ENCODE peak calls at places on chromosome 9, in seven cellular contexts. Z is A549; R is CD4-positive, CD25-positive, alpha-beta regulatory T cell; X is aorta; A is lung; H is spleen; V is upper lobe of left lung. S is an unnamed sample.

GRCh38 chr9:106532616-106533015 is 330.4 kb upstream of the ZNF462 start:
- DNase-seq in Z (no peak), R (no peak), X (no peak), A (no peak), H (no peak), V (no peak), S (no peak)

GRCh38 chr9:136088481-136088938 is 6.6 kb downstream of the NACC2 start:
- DNase-seq in Z (no peak), R (no peak), X (no peak), A (no peak), H (no peak), V (no peak), S (no peak)

GRCh38 chr9:89277454-89277853 is 33.5 kb upstream of the CKS2 start:
- DNase-seq in Z (no peak), R (peak; percentile 57), X (no peak), A (no peak), H (no peak), V (peak; percentile 57), S (no peak)

GRCh38 chr9:114364528-114365041 is 23.2 kb downstream of the AKNA start:
- DNase-seq in Z (no peak), R (no peak), X (no peak), A (no peak), H (no peak), V (no peak), S (no peak)

GRCh38 chr9:116223926-116224325 is 70.3 kb downstream of the PAPPA start:
- DNase-seq in Z (no peak), R (no peak), X (no peak), A (no peak), H (no peak), V (no peak), S (no peak)

GRCh38 chr9:18890372-18890771 is 142.6 kb downstream of the SAXO1 start:
- DNase-seq in Z (no peak), R (no peak), X (no peak), A (no peak), H (no peak), V (no peak), S (no peak)

GRCh38 chr9:111975709-111976108 is 79.1 kb downstream of the UGCG start:
- DNase-seq in Z (no peak), R (peak; percentile 44), X (peak; percentile 53), A (peak; percentile 46), H (no peak), V (peak; percentile 68), S (no peak)

GRCh38 chr9:36560813-36561212 is 11.9 kb upstream of the MELK start:
- DNase-seq in Z (no peak), R (no peak), X (no peak), A (no peak), H (no peak), V (no peak), S (no peak)

GRCh38 chr9:85949591-85950335 is 8.8 kb downstream of the NAA35 start:
- DNase-seq in Z (no peak), R (no peak), X (no peak), A (no peak), H (no peak), V (no peak), S (no peak)

GRCh38 chr9:108022246-108022935 is 532.8 kb upstream of the KLF4 start:
- DNase-seq in Z (no peak), R (no peak), X (no peak), A (no peak), H (no peak), V (no peak), S (no peak)

GRCh38 chr9:109336409-109336808 is 15.6 kb upstream of the EPB41L4B start:
- DNase-seq in Z (no peak), R (no peak), X (no peak), A (no peak), H (no peak), V (no peak), S (no peak)

GRCh38 chr9:70036641-70037040 is 7.0 kb upstream of the MAMDC2 start:
- DNase-seq in Z (no peak), R (no peak), X (no peak), A (no peak), H (no peak), V (no peak), S (no peak)

GRCh38 chr9:133803028-133803585 is 65.0 kb upstream of the SARDH start:
- DNase-seq in Z (no peak), R (no peak), X (no peak), A (no peak), H (no peak), V (no peak), S (no peak)

GRCh38 chr9:114080773-114081440 is 2.8 kb upstream of the AMBP start:
- DNase-seq in Z (peak; percentile 83), R (no peak), X (no peak), A (peak; percentile 68), H (no peak), V (peak; percentile 65), S (peak; percentile 23)

GRCh38 chr9:111966851-111967250 is 70.2 kb downstream of the UGCG start:
- DNase-seq in Z (no peak), R (no peak), X (no peak), A (no peak), H (no peak), V (no peak), S (no peak)

GRCh38 chr9:105191508-105192118 is 52.8 kb upstream of the SLC44A1 start:
- DNase-seq in Z (peak; percentile 64), R (no peak), X (no peak), A (peak; percentile 40), H (no peak), V (peak; percentile 63), S (no peak)

GRCh38 chr9:1837453-1838084 is 177.6 kb upstream of the SMARCA2 start:
- DNase-seq in Z (peak; percentile 25), R (peak; percentile 22), X (no peak), A (no peak), H (no peak), V (no peak), S (no peak)

GRCh38 chr9:18268381-18268780 is 205.6 kb upstream of the ADAMTSL1 start:
- DNase-seq in Z (no peak), R (no peak), X (no peak), A (no peak), H (no peak), V (no peak), S (no peak)

DNA sequence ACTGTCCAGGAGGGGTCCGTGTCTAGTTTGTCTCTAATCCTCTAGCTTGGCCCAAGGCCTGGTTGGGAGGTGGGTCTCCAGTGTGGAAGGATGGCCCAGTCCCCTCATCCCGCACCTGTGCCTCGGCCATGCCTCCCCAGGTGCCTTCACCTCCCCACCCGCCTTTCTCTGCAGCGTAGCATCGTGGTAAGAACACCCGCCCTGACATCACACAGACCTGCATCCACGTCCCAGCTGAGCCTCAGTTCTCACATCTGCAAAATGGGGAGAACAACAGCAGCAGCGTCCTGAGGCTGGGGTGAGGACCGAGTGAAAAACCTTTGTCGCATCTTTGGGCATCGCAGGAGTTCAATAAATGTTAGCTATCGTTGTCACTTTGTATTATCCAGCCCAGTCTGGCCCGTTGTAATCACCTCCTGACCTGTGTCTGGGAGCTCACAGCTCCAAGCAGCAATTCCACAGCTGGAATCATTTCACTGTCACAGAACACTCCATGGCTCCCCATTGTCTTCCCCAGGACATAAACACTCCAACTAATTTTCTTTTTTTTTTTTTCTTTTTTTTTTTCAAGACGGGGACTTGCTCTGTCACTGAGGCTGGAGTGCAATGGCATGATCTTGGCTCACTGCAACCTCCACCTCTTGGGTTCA is 181.2 kb upstream of the IER5L start:
- DNase-seq in Z (no peak), R (no peak), X (peak; percentile 21), A (no peak), H (no peak), V (no peak), S (no peak)
- H3K4me1 ChIP-seq in Z (peaks cover 18% of the 10 kb centered on the region), R (no peaks in the 10 kb centered on the region), X (no peaks in the 10 kb centered on the region), A (no peaks in the 10 kb centered on the region), H (no peaks in the 10 kb centered on the region), V (no peaks in the 10 kb centered on the region), S (peaks cover 3% of the 10 kb centered on the region)

DNA sequence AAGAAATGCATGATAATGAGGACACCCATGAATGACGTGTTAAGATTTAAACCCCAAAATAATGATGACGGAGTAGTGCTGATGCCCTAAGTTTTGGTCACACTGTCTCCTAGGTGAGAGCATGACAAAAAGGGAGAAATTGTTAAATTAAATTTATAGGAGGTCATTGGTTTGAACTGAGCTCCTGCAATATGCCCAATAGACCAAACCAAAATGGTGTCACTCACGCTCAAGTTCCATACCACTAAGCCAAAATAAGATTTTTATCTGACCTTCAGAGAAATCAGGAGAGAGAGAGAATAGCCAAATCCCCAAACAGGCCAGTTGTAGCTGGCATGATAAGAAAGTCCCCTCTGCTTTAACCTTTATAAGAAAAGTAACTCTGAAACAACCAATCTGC is 46.7 kb downstream of the RAPGEF1 start:
- DNase-seq in Z (no peak), R (no peak), X (no peak), A (no peak), H (no peak), V (no peak), S (no peak)
- H3K4me1 ChIP-seq in Z (peaks cover 3% of the 10 kb centered on the region), R (peaks cover 49% of the 10 kb centered on the region), X (peaks cover 6% of the 10 kb centered on the region), A (peaks cover 24% of the 10 kb centered on the region), H (peaks cover 81% of the 10 kb centered on the region), V (peaks cover 50% of the 10 kb centered on the region), S (no peaks in the 10 kb centered on the region)

GRCh38 chr9:124272118-124272517 is 14.4 kb downstream of the NEK6 start:
- DNase-seq in Z (no peak), R (no peak), X (no peak), A (no peak), H (no peak), V (no peak), S (no peak)

GRCh38 chr9:124272979-124273378 is 15.2 kb downstream of the NEK6 start:
- DNase-seq in Z (no peak), R (no peak), X (no peak), A (no peak), H (no peak), V (no peak), S (no peak)

GRCh38 chr9:124274738-124275137 is 17.0 kb downstream of the NEK6 start:
- DNase-seq in Z (no peak), R (no peak), X (no peak), A (no peak), H (no peak), V (no peak), S (no peak)

GRCh38 chr9:124273428-124274153 is 15.8 kb downstream of the NEK6 start:
- DNase-seq in Z (no peak), R (no peak), X (no peak), A (no peak), H (no peak), V (no peak), S (no peak)

DNA sequence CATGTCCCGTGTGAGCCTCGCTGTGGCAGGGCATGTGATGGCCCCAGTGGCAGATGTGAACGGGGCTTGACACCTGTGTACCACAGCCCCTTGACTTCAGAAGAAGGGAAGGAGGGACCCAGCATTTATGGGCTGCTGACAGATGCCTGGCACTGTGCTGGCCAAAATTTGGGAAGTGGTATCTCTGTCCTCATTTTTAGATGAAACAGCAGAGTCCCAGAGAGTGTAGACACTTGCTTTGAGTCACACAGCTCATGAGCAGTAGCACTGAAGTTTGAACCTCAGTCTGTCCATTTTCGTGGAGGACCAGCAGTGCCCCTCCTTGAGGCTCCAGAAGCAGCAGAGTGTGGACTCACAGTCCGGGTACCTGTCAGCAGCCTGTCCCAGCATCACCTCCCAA is 16.5 kb downstream of the NEK6 start:
- DNase-seq in Z (no peak), R (no peak), X (no peak), A (no peak), H (no peak), V (no peak), S (no peak)
- H3K4me1 ChIP-seq in Z (peaks cover 25% of the 10 kb centered on the region), R (no peaks in the 10 kb centered on the region), X (no peaks in the 10 kb centered on the region), A (peaks cover 37% of the 10 kb centered on the region), H (peaks cover 62% of the 10 kb centered on the region), V (peaks cover 55% of the 10 kb centered on the region), S (peaks cover 4% of the 10 kb centered on the region)

DNA sequence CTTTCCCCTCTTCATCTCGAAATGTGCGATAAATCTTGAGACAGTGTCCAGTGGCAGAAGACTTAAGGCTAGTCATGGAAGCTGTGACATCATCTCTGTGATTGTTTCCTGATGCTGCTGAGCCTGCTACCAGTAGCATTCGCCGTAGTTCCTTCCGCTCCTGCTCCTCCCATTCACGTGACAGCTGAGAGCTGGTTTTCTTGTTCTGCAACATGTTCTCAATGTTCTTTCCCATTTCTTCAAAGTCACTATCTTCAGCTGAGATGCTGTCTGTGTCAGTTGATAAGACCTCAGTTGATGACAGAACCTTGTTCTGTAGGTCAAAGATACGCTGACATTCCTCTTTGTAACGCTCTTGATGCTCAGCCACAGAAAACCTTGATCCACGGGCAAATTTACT is 3.5 kb downstream of the TAF1L start:
- DNase-seq in Z (no peak), R (no peak), X (no peak), A (no peak), H (no peak), V (no peak), S (no peak)
- H3K4me1 ChIP-seq in Z (peaks cover 9% of the 10 kb centered on the region), R (no peaks in the 10 kb centered on the region), X (no peaks in the 10 kb centered on the region), A (no peaks in the 10 kb centered on the region), H (no peaks in the 10 kb centered on the region), V (no peaks in the 10 kb centered on the region), S (peaks cover 9% of the 10 kb centered on the region)

S was measured in RWPE2.